ENCODE peak calls at places on chromosomes 6 and 20, in four cellular contexts. O is A549, T is body of pancreas, U is IMR-90. I is an unnamed sample.

GRCh38 chr20:41245086-41245707 is 72.3 kb downstream of the ZHX3 start:
- DNase-seq in O (no peak), U (peak; percentile 42), T (no peak), I (no peak)

GRCh38 chr20:45114465-45115385 is at the start of gene WFDC5:
- DNase-seq in T (no peak), U (no peak), O (no peak), I (no peak)

GRCh38 chr20:44068311-44068710 is 118.7 kb downstream of the JPH2 start:
- DNase-seq in U (no peak), T (no peak), O (no peak), I (no peak)

GRCh38 chr20:46378390-46379009 is 27.9 kb downstream of the ELMO2 start:
- DNase-seq in U (no peak), O (no peak), T (no peak), I (no peak)

GRCh38 chr20:10651227-10651990 is 22.4 kb downstream of the JAG1 start:
- DNase-seq in T (no peak), U (peak; percentile 59), O (no peak), I (no peak)

GRCh38 chr6:154613137-154613676 is 102.7 kb upstream of the CNKSR3 start:
- DNase-seq in U (peak; percentile 79), O (no peak), T (peak; percentile 41), I (peak; percentile 15)

GRCh38 chr20:46548688-46549087 is 1.8 kb downstream of the OCSTAMP start:
- DNase-seq in O (no peak), T (no peak), U (no peak), I (no peak)

GRCh38 chr6:84449220-84449619 is 221.8 kb upstream of the CEP162 start:
- DNase-seq in T (no peak), O (no peak), U (no peak), I (no peak)

GRCh38 chr6:71127374-71127773 is 161.2 kb upstream of the OGFRL1 start:
- DNase-seq in O (no peak), T (no peak), U (no peak), I (no peak)

GRCh38 chr20:37680420-37680819 is 13.4 kb upstream of the CTNNBL1 start:
- DNase-seq in T (no peak), U (no peak), O (no peak), I (no peak)

GRCh38 chr6:119717942-119718341 is 368.4 kb upstream of the MAN1A1 start:
- DNase-seq in T (no peak), U (no peak), O (no peak), I (no peak)

GRCh38 chr6:88013554-88013953 is 34.1 kb upstream of the SPACA1 start:
- DNase-seq in O (peak; percentile 2), T (no peak), U (no peak), I (no peak)

GRCh38 chr20:37166867-37167266 is 12.3 kb upstream of the RPN2 start:
- DNase-seq in U (no peak), O (no peak), T (no peak), I (no peak)

GRCh38 chr6:144094731-144095133 is 641 bp downstream of the SF3B5 start:
- DNase-seq in O (no peak), T (peak; percentile 22), U (no peak), I (no peak)

GRCh38 chr6:8589941-8590676 is 154.8 kb upstream of the SLC35B3 start:
- DNase-seq in U (no peak), T (no peak), O (no peak), I (peak; percentile 4)

GRCh38 chr6:131754088-131754487 is 43.3 kb upstream of the CTAGE9 start:
- DNase-seq in U (peak; percentile 89), O (no peak), T (no peak), I (no peak)

GRCh38 chr20:57658447-57659130 is 38.4 kb upstream of the ZBP1 start:
- DNase-seq in U (no peak), T (peak; percentile 11), O (no peak), I (no peak)

GRCh38 chr20:48751871-48752270 is 75.9 kb downstream of the PREX1 start:
- DNase-seq in T (no peak), O (no peak), U (no peak), I (no peak)

GRCh38 chr6:151493495-151494234 is at the start of gene CCDC170:
- DNase-seq in O (peak; percentile 25), T (peak; percentile 14), U (no peak), I (no peak)

GRCh38 chr6:13238017-13238416 is 90.3 kb downstream of the TBC1D7 start:
- DNase-seq in U (no peak), O (no peak), T (no peak), I (no peak)

GRCh38 chr6:169574420-169574819 is 127.4 kb downstream of the WDR27 start:
- DNase-seq in T (no peak), U (no peak), O (no peak), I (no peak)

GRCh38 chr6:114063956-114064355 is 93.0 kb upstream of the HDAC2 start:
- DNase-seq in O (no peak), T (no peak), U (peak; percentile 38), I (no peak)

GRCh38 chr20:54139188-54139587 is 34.6 kb downstream of the CYP24A1 start:
- DNase-seq in O (no peak), U (no peak), T (no peak), I (no peak)

GRCh38 chr6:135236319-135236718 is 55.2 kb downstream of the MYB start:
- DNase-seq in O (no peak), T (no peak), U (no peak), I (no peak)

GRCh38 chr20:4068708-4069107 is 53.4 kb upstream of the RNF24 start:
- DNase-seq in O (no peak), T (peak; percentile 28), U (no peak), I (no peak)

GRCh38 chr6:46964716-46965519 is 43.2 kb upstream of the ADGRF5 start:
- DNase-seq in O (no peak), T (no peak), U (no peak), I (no peak)

GRCh38 chr20:62620624-62621023 is 21.7 kb upstream of the SLCO4A1 start:
- DNase-seq in O (no peak), T (no peak), U (no peak), I (no peak)

GRCh38 chr20:59832406-59833156 is 100.9 kb downstream of the SYCP2 start:
- DNase-seq in U (no peak), O (no peak), T (no peak), I (no peak)

GRCh38 chr6:26246057-26246456 is 118.9 kb upstream of the BTN3A2 start:
- DNase-seq in O (no peak), U (no peak), T (no peak), I (no peak)

GRCh38 chr6:26243742-26244141 is 121.3 kb upstream of the BTN3A2 start:
- DNase-seq in T (no peak), U (no peak), O (no peak), I (no peak)

GRCh38 chr6:26240981-26241770 is 123.8 kb upstream of the BTN3A2 start:
- DNase-seq in O (no peak), T (no peak), U (peak; percentile 87), I (no peak)

GRCh38 chr6:26240157-26240980 is 124.6 kb upstream of the BTN3A2 start:
- DNase-seq in O (no peak), T (no peak), U (peak; percentile 93), I (no peak)

DNA sequence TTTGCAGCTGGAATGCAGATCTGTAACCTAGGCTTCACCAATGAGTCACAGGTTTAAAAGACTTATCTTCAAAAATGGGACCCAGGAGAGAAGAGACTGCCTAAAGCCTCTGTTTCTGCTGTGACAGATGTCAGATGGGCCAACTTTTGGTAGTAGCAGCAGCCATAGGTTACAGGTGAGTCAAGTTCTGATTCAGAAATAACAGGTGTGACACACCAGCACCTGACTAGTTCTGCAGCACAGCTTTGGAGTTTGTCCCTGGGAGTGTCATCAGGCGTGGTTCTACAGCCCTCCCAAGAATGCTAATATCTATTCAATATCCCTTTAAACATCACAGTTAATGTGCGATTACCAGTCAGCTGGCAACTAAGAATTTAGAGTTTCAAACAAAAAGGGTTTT is 121.9 kb upstream of the BTN3A2 start:
- DNase-seq in U (no peak), T (no peak), O (no peak), I (no peak)
- TF ChIP-seq POLR2A in U (no peak), T (no peak), O (no peak), I (no peak)

GRCh38 chr20:31719644-31720485 is 2.8 kb downstream of the BCL2L1 start:
- DNase-seq in O (peak; percentile 72), U (no peak), T (peak; percentile 47), I (peak; percentile 40)

GRCh38 chr20:31716818-31717477 is 5.7 kb downstream of the BCL2L1 start:
- DNase-seq in T (no peak), O (no peak), U (no peak), I (no peak)

GRCh38 chr20:31717478-31717946 is 5.2 kb downstream of the BCL2L1 start:
- DNase-seq in O (no peak), U (no peak), T (no peak), I (no peak)

GRCh38 chr20:31720486-31721407 is 1.9 kb downstream of the BCL2L1 start:
- DNase-seq in T (peak; percentile 51), O (no peak), U (no peak), I (no peak)

DNA sequence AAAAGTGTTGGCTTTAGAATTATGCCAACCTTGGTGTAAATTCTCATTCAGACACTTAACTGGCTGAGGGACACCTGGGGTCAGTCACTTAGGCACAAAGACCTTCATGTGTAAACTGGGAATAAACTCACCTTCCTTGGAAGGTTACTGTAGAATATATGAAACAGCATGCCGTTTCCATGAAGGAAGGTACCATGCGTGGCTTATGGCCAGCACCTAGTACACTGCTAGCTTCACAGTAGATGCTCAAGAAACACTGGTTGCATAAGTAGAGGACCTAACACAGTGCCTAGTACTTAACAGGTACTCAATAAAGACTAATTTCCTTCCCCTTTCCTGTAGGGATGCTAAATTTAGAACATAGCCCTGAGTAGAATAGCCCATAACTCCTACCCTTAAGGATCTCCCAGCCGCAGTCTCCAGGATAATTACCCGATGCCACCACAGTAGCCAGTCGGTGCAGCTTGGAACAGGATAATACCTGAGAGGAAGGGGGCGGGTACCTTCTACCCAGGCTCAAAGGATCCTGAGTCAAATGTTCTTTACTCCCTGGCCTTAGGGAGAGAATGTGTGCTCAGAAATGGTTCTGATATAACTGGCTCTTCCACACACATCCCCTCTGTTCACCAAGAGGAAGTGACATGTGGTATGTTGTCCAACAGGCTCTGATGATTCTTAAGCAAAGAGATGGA is 3.6 kb downstream of the BCL2L1 start:
- DNase-seq in T (peak; percentile 52), O (no peak), U (no peak), I (no peak)
- TF ChIP-seq POLR2A in T (peak; percentile 59), O (no peak), U (no peak), I (no peak)

GRCh38 chr20:2840138-2840966 is at the start of the genes PCED1A and VPS16:
- DNase-seq in O (peak; percentile 99), T (peak; percentile 86), U (peak; percentile 85), I (peak; percentile 99)
- TF ChIP-seq POLR2A in O (peak; percentile 86), T (peak; percentile 72), U (no peak), I (peak; percentile 85)

DNA sequence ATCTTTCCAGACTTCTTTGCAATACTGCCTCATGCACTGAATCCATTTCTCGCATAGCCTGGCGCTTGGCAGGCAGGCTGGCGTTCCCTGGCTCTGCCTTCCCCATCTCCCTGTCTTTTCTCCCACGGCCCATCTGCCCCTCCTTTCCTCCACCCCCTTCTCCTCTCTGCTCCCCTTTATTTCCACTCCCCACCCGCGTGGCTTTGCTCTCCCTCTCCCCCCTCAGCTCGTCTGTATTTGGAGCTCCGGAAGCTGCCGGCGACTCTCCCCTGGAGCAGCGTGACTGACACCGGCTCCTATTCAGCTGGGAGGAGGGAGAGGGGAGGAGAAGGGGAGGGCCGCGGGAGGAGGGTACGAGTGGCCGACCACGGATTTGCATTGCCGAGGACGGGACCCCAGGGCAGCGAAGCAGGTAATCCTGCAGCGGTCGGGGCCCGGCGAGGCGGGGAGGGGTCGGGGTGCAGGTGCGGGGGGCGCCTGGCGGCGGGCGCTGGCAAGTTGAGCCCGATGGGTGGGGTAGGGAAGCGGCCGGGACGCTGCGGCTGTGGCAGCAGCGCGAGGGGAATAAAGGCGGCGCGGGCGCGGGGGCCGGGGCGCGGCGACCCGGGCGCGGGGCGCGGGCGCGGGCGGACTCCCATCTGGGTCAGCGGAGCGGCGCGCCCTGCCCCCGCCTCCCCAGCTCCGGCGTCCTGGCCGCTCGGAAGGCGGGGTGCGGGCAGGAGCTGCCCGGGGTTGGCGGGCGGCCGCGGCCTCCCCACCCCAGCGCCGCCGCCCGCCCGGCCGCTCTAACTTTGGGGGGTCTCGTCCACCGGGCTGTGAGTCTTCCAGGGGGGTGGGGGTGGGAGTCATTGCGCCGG is at the start of gene CAP2:
- DNase-seq in U (peak; percentile 59), O (peak; percentile 58), T (peak; percentile 76), I (peak; percentile 62)
- TF ChIP-seq POLR2A in U (peak; percentile 39), O (peak; percentile 16), T (peak; percentile 51), I (peak; percentile 52)